ENCODE peak calls at places on chromosomes 4 and X, in six cellular contexts. Y is T-cell, S is fibroblast of the aortic adventitia, Q is DMS153, J is suprapubic skin, P is mesendoderm. R is an unnamed sample.

GRCh38 chrX:72258174-72258573 is 18.9 kb downstream of the RPS4X start:
- DNase-seq in Y (no peak), S (peak; percentile 72), Q (no peak), J (no peak), P (no peak), R (no peak)

GRCh38 chrX:8043546-8043945 is 116.3 kb upstream of the PNPLA4 start:
- DNase-seq in Y (no peak), S (no peak), Q (no peak), J (no peak), P (no peak), R (no peak)

GRCh38 chr4:87717276-87718031 is 67.4 kb downstream of the DMP1 start:
- DNase-seq in Y (no peak), S (no peak), Q (no peak), J (no peak), P (no peak), R (no peak)

GRCh38 chrX:40736170-40736505 is 796 bp upstream of the MED14 start:
- DNase-seq in Y (no peak), S (no peak), Q (no peak), J (no peak), P (peak; percentile 5), R (no peak)

GRCh38 chrX:153568612-153569011 is 30.3 kb downstream of the CCNQ start:
- DNase-seq in Y (no peak), S (no peak), Q (no peak), J (no peak), P (no peak), R (no peak)

GRCh38 chr4:138734746-138735145 is 280.8 kb upstream of the NOCT start:
- DNase-seq in Y (no peak), S (peak; percentile 71), Q (no peak), J (no peak), P (no peak), R (no peak)

GRCh38 chr4:6008092-6008551 is 10.1 kb downstream of the C4orf50 start:
- DNase-seq in Y (no peak), S (no peak), Q (no peak), J (no peak), P (peak; percentile 49), R (no peak)

GRCh38 chrX:71616672-71617529 is 1.4 kb downstream of the CXCR3 start:
- DNase-seq in Y (no peak), S (no peak), Q (no peak), J (no peak), P (peak; percentile 13), R (no peak)

GRCh38 chr4:137509855-137510282 is 22.4 kb downstream of the PCDH18 start:
- DNase-seq in Y (no peak), S (no peak), Q (no peak), J (no peak), P (peak; percentile 46), R (no peak)

GRCh38 chr4:183118585-183118984 is 19.5 kb downstream of the WWC2 start:
- DNase-seq in Y (no peak), S (peak; percentile 87), Q (no peak), J (no peak), P (peak; percentile 90), R (no peak)

GRCh38 chrX:113048896-113049295 is 208.3 kb upstream of the AMOT start:
- DNase-seq in Y (no peak), S (no peak), Q (no peak), J (no peak), P (no peak), R (no peak)

GRCh38 chrX:32395878-32396277 is 815.5 kb downstream of the DMD start:
- DNase-seq in Y (no peak), S (no peak), Q (no peak), J (no peak), P (no peak), R (no peak)

GRCh38 chr4:114595207-114595606 is 3.4 kb upstream of the UGT8 start:
- DNase-seq in Y (no peak), S (no peak), Q (no peak), J (no peak), P (no peak), R (no peak)

GRCh38 chrX:139642241-139642927 is 65.6 kb downstream of the MCF2 start:
- DNase-seq in Y (no peak), S (peak; percentile 16), Q (no peak), J (no peak), P (peak; percentile 81), R (no peak)

GRCh38 chr4:143489116-143489515 is 24.4 kb upstream of the SMARCA5 start:
- DNase-seq in Y (no peak), S (peak; percentile 22), Q (no peak), J (no peak), P (no peak), R (no peak)

GRCh38 chr4:156672492-156672891 is 299.1 kb downstream of the PDGFC start:
- DNase-seq in Y (no peak), S (peak; percentile 46), Q (no peak), J (no peak), P (no peak), R (no peak)

GRCh38 chr4:168881754-168882153 is 128.3 kb downstream of the CBR4 start:
- DNase-seq in Y (no peak), S (no peak), Q (no peak), J (no peak), P (no peak), R (no peak)

GRCh38 chrX:55260806-55261205 is 3.9 kb downstream of the PAGE3 start:
- DNase-seq in Y (no peak), S (no peak), Q (no peak), J (no peak), P (no peak), R (no peak)

GRCh38 chr4:30429813-30430466 is 290.2 kb upstream of the PCDH7 start:
- DNase-seq in Y (no peak), S (peak; percentile 74), Q (no peak), J (no peak), P (no peak), R (no peak)

GRCh38 chr4:84418032-84418709 is 80.9 kb downstream of the NKX6-1 start:
- DNase-seq in Y (no peak), S (no peak), Q (peak; percentile 92), J (no peak), P (no peak), R (no peak)

GRCh38 chr4:3291969-3292570 is 751 bp upstream of the RGS12 start:
- DNase-seq in Y (no peak), S (peak; percentile 18), Q (no peak), J (peak; percentile 83), P (peak; percentile 42), R (peak; percentile 49)

GRCh38 chr4:155688211-155688610 is 21.6 kb downstream of the GUCY1A1 start:
- DNase-seq in Y (no peak), S (no peak), Q (no peak), J (no peak), P (no peak), R (no peak)

GRCh38 chr4:11904117-11904535 is 475.4 kb upstream of the HS3ST1 start:
- DNase-seq in Y (no peak), S (peak; percentile 99), Q (no peak), J (no peak), P (no peak), R (no peak)

GRCh38 chr4:102551946-102552575 is 50.9 kb downstream of the NFKB1 start:
- DNase-seq in Y (no peak), S (no peak), Q (no peak), J (no peak), P (peak; percentile 90), R (no peak)

GRCh38 chr4:156665779-156666366 is 305.7 kb downstream of the PDGFC start:
- DNase-seq in Y (no peak), S (no peak), Q (no peak), J (no peak), P (no peak), R (no peak)

GRCh38 chr4:176277162-176277904 is 8.3 kb upstream of the ASB5 start:
- DNase-seq in Y (no peak), S (peak; percentile 76), Q (peak; percentile 56), J (no peak), P (peak; percentile 78), R (peak; percentile 62)

GRCh38 chr4:122003335-122003734 is 51.5 kb upstream of the TRPC3 start:
- DNase-seq in Y (no peak), S (peak; percentile 34), Q (peak; percentile 18), J (no peak), P (peak; percentile 86), R (peak; percentile 71)

GRCh38 chrX:12497832-12498591 is 293.2 kb upstream of the PRPS2 start:
- DNase-seq in Y (no peak), S (no peak), Q (no peak), J (no peak), P (peak; percentile 31), R (no peak)

GRCh38 chrX:66634272-66634671 is 4.6 kb downstream of the EDA2R start:
- DNase-seq in Y (no peak), S (peak; percentile 66), Q (no peak), J (no peak), P (no peak), R (no peak)

GRCh38 chrX:107659286-107659685 is 31.0 kb downstream of the PRPS1 start:
- DNase-seq in Y (no peak), S (no peak), Q (no peak), J (no peak), P (no peak), R (no peak)

GRCh38 chr4:114217150-114217817 is 237.8 kb upstream of the ARSJ start:
- DNase-seq in Y (no peak), S (no peak), Q (no peak), J (no peak), P (no peak), R (no peak)

GRCh38 chrX:39497717-39498265 is 600.0 kb downstream of the BCOR start:
- DNase-seq in Y (no peak), S (no peak), Q (no peak), J (no peak), P (no peak), R (no peak)

GRCh38 chrX:140346711-140347110 is 158.2 kb downstream of the SOX3 start:
- DNase-seq in Y (no peak), S (no peak), Q (no peak), J (no peak), P (peak; percentile 42), R (no peak)

GRCh38 chr4:92600638-92601037 is 296.9 kb downstream of the GRID2 start:
- DNase-seq in Y (no peak), S (no peak), Q (no peak), J (no peak), P (peak; percentile 82), R (no peak)

GRCh38 chr4:146346276-146346675 is 131.9 kb downstream of the REELD1 start:
- DNase-seq in Y (no peak), S (no peak), Q (no peak), J (no peak), P (no peak), R (peak; percentile 61)

GRCh38 chr4:140071806-140072205 is 82.2 kb downstream of the MAML3 start:
- DNase-seq in Y (peak; percentile 66), S (peak; percentile 80), Q (no peak), J (no peak), P (no peak), R (peak; percentile 14)

GRCh38 chr4:13980317-13980716 is 352.8 kb upstream of the BOD1L1 start:
- DNase-seq in Y (no peak), S (peak; percentile 84), Q (no peak), J (no peak), P (no peak), R (no peak)

GRCh38 chr4:52658671-52659015 is 458 bp downstream of the USP46 start:
- DNase-seq in Y (no peak), S (no peak), Q (no peak), J (no peak), P (peak; percentile 41), R (no peak)

GRCh38 chrX:81195712-81196111 is 6.0 kb downstream of the HMGN5 start:
- DNase-seq in Y (peak; percentile 27), S (peak; percentile 66), Q (peak; percentile 4), J (no peak), P (peak; percentile 64), R (peak; percentile 72)

R was measured in MM.1S.